ENCODE peak calls at places on chromosome 21, in four cellular contexts. P, K, V and S are unnamed samples.

GRCh38 chr21:33042812-33043211 is 17.1 kb downstream of the OLIG2 start:
- DNase-seq in P (peak; percentile 50), K (no peak), V (no peak), S (peak; percentile 48)

GRCh38 chr21:40967771-40968170 is 120.8 kb upstream of the DSCAM start:
- DNase-seq in P (no peak), K (no peak), V (no peak), S (no peak)

GRCh38 chr21:43812139-43812821 is 22.9 kb downstream of the RRP1 start:
- DNase-seq in P (no peak), K (peak; percentile 47), V (no peak), S (peak; percentile 64)

GRCh38 chr21:14057313-14057712 is 153.4 kb downstream of the LIPI start:
- DNase-seq in P (no peak), K (no peak), V (no peak), S (no peak)

GRCh38 chr21:31340942-31341487 is 3.0 kb downstream of the TIAM1 start:
- DNase-seq in P (no peak), K (no peak), V (no peak), S (no peak)

GRCh38 chr21:45977396-45977795 is 4.2 kb upstream of the COL6A1 start:
- DNase-seq in P (no peak), K (peak; percentile 29), V (peak; percentile 73), S (no peak)

GRCh38 chr21:29313662-29314408 is 15.1 kb downstream of the BACH1 start:
- DNase-seq in P (no peak), K (no peak), V (no peak), S (no peak)

GRCh38 chr21:17466166-17466565 is 46.7 kb upstream of the CXADR start:
- DNase-seq in P (no peak), K (no peak), V (no peak), S (peak; percentile 46)

GRCh38 chr21:34878940-34879339 is 170.2 kb downstream of the RUNX1 start:
- DNase-seq in P (no peak), K (no peak), V (no peak), S (no peak)

GRCh38 chr21:46667191-46667734 is 31.8 kb downstream of the PRMT2 start:
- DNase-seq in P (no peak), K (no peak), V (no peak), S (peak; percentile 63)

GRCh38 chr21:35606578-35606977 is 453.7 kb downstream of the SETD4 start:
- DNase-seq in P (no peak), K (no peak), V (no peak), S (peak; percentile 81)

GRCh38 chr21:39840373-39841097 is 26.7 kb upstream of the PCP4 start:
- DNase-seq in P (no peak), K (no peak), V (no peak), S (no peak)

GRCh38 chr21:15498455-15498854 is 231.3 kb upstream of the USP25 start:
- DNase-seq in P (no peak), K (no peak), V (no peak), S (peak; percentile 74)

GRCh38 chr21:27761623-27762022 is 794.7 kb upstream of the ADAMTS5 start:
- DNase-seq in P (no peak), K (no peak), V (no peak), S (no peak)

GRCh38 chr21:45011911-45012660 is 62.3 kb upstream of the ADARB1 start:
- DNase-seq in P (peak; percentile 65), K (peak; percentile 27), V (no peak), S (peak; percentile 98)